ENCODE peak calls at places on chromosomes 7 and 10, in eight cellular contexts. One of them, this sample, is unnamed.
A peak's percentile ranks its signal among the peaks of the same experiment; 100 is the strongest.

GRCh38 chr10:29009464-29009863 is 279.4 kb upstream of the LYZL1 start:
- DNase-seq in AG09309: no peak
- DNase-seq in stomach: no peak
- DNase-seq in HL-60: no peak
- DNase-seq in Calu3: no peak
- DNase-seq in thyroid gland: no peak
- DNase-seq in bronchial epithelial cell: no peak
- DNase-seq in upper lobe of right lung: no peak
- DNase-seq in this sample: no peak

GRCh38 chr10:70943249-70943648 is 54.9 kb upstream of the PCBD1 start:
- DNase-seq in thyroid gland: no peak
- DNase-seq in upper lobe of right lung: no peak
- DNase-seq in Calu3: no peak
- DNase-seq in bronchial epithelial cell: no peak
- DNase-seq in stomach: no peak
- DNase-seq in AG09309: no peak
- DNase-seq in HL-60: no peak
- DNase-seq in this sample: no peak

GRCh38 chr10:73366381-73367298 is 8.0 kb upstream of the CFAP70 start:
- DNase-seq in Calu3: no peak
- DNase-seq in bronchial epithelial cell: no peak
- DNase-seq in AG09309: no peak
- DNase-seq in stomach: no peak
- DNase-seq in upper lobe of right lung: no peak
- DNase-seq in HL-60: no peak
- DNase-seq in thyroid gland: no peak
- DNase-seq in this sample: no peak

GRCh38 chr10:54262726-54263125 is 538.3 kb downstream of the PCDH15 start:
- DNase-seq in upper lobe of right lung: no peak
- DNase-seq in AG09309: no peak
- DNase-seq in stomach: no peak
- DNase-seq in bronchial epithelial cell: no peak
- DNase-seq in HL-60: no peak
- DNase-seq in thyroid gland: no peak
- DNase-seq in Calu3: no peak
- DNase-seq in this sample: no peak

GRCh38 chr7:112556633-112557032 is 75.8 kb downstream of the LSMEM1 start:
- DNase-seq in Calu3: no peak
- DNase-seq in bronchial epithelial cell: peak; percentile 93
- DNase-seq in AG09309: no peak
- DNase-seq in thyroid gland: no peak
- DNase-seq in stomach: no peak
- DNase-seq in HL-60: peak; percentile 62
- DNase-seq in upper lobe of right lung: no peak
- DNase-seq in this sample: no peak

GRCh38 chr7:45584261-45585210 is 10.4 kb downstream of the ADCY1 start:
- DNase-seq in HL-60: no peak
- DNase-seq in AG09309: no peak
- DNase-seq in Calu3: no peak
- DNase-seq in bronchial epithelial cell: no peak
- DNase-seq in stomach: no peak
- DNase-seq in thyroid gland: peak; percentile 40
- DNase-seq in upper lobe of right lung: no peak
- DNase-seq in this sample: no peak

GRCh38 chr7:32941996-32942782 is 15.1 kb upstream of the FKBP9 start:
- DNase-seq in thyroid gland: peak; percentile 70
- DNase-seq in AG09309: no peak
- DNase-seq in HL-60: peak; percentile 73
- DNase-seq in upper lobe of right lung: peak; percentile 92
- DNase-seq in bronchial epithelial cell: peak; percentile 28
- DNase-seq in stomach: peak; percentile 49
- DNase-seq in Calu3: peak; percentile 69
- DNase-seq in this sample: no peak

GRCh38 chr10:61160253-61160652 is 216.3 kb upstream of the RHOBTB1 start:
- DNase-seq in HL-60: no peak
- DNase-seq in thyroid gland: no peak
- DNase-seq in AG09309: no peak
- DNase-seq in stomach: no peak
- DNase-seq in Calu3: no peak
- DNase-seq in upper lobe of right lung: no peak
- DNase-seq in bronchial epithelial cell: no peak
- DNase-seq in this sample: no peak

GRCh38 chr7:76267107-76267834 is 35.2 kb upstream of the HSPB1 start:
- DNase-seq in thyroid gland: no peak
- DNase-seq in upper lobe of right lung: no peak
- DNase-seq in AG09309: no peak
- DNase-seq in stomach: no peak
- DNase-seq in HL-60: no peak
- DNase-seq in Calu3: no peak
- DNase-seq in bronchial epithelial cell: no peak
- DNase-seq in this sample: no peak

GRCh38 chr10:35212856-35213255 is 86.2 kb downstream of the CREM start:
- DNase-seq in thyroid gland: no peak
- DNase-seq in Calu3: no peak
- DNase-seq in bronchial epithelial cell: no peak
- DNase-seq in AG09309: no peak
- DNase-seq in stomach: no peak
- DNase-seq in upper lobe of right lung: no peak
- DNase-seq in HL-60: no peak
- DNase-seq in this sample: no peak

GRCh38 chr10:3043512-3044368 is 23.6 kb upstream of the PFKP start:
- DNase-seq in HL-60: peak; percentile 52
- DNase-seq in thyroid gland: peak; percentile 77
- DNase-seq in stomach: peak; percentile 69
- DNase-seq in bronchial epithelial cell: peak; percentile 63
- DNase-seq in Calu3: peak; percentile 79
- DNase-seq in AG09309: peak; percentile 43
- DNase-seq in upper lobe of right lung: no peak
- DNase-seq in this sample: peak; percentile 34

GRCh38 chr7:39683216-39683845 is 60.0 kb downstream of the RALA start:
- DNase-seq in HL-60: no peak
- DNase-seq in Calu3: no peak
- DNase-seq in thyroid gland: no peak
- DNase-seq in AG09309: no peak
- DNase-seq in stomach: no peak
- DNase-seq in bronchial epithelial cell: peak; percentile 28
- DNase-seq in upper lobe of right lung: no peak
- DNase-seq in this sample: no peak

GRCh38 chr7:39673868-39674267 is 50.5 kb downstream of the RALA start:
- DNase-seq in thyroid gland: no peak
- DNase-seq in bronchial epithelial cell: no peak
- DNase-seq in Calu3: no peak
- DNase-seq in HL-60: no peak
- DNase-seq in AG09309: no peak
- DNase-seq in upper lobe of right lung: no peak
- DNase-seq in stomach: no peak
- DNase-seq in this sample: no peak

GRCh38 chr7:39674391-39674790 is 51.0 kb downstream of the RALA start:
- DNase-seq in thyroid gland: no peak
- DNase-seq in bronchial epithelial cell: no peak
- DNase-seq in AG09309: no peak
- DNase-seq in HL-60: no peak
- DNase-seq in upper lobe of right lung: no peak
- DNase-seq in stomach: no peak
- DNase-seq in Calu3: no peak
- DNase-seq in this sample: no peak

GRCh38 chr7:39682042-39682441 is 58.7 kb downstream of the RALA start:
- DNase-seq in thyroid gland: no peak
- DNase-seq in Calu3: no peak
- DNase-seq in bronchial epithelial cell: no peak
- DNase-seq in stomach: no peak
- DNase-seq in AG09309: no peak
- DNase-seq in HL-60: no peak
- DNase-seq in upper lobe of right lung: no peak
- DNase-seq in this sample: no peak

DNA sequence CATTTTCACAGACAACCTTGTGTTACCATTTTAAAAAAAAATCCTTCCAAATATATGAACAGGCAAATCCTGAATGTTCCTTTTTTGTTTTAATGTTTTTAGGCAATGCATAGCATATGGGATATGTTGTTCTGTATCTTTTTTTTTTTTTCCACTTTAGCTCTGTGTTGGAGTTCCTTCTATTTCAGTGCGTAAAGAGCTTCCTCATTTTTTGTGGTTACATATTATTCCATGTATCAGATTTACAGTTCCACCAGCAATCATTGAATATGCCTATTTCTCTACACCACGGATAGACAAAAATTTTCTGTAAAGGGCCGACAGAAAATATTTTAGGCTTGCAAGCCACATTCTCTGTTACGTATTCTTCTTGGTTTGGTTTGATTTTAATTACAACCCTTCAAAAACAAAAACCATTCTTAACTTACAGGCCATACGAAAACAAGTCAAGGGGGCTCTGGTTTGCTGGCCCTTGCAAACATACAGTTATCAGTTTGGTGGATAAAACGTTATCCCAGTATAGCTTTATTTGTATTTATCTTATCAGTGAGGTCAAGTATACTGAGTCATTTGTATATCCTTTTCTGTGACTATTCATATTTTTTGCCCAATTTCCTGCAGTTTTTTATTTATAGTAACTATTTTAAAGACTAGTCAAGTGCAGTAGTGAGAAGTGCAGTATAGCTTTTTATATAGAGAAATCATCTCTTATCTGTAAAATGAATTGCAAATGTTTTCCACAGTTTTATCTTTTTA is 55.7 kb downstream of the RALA start:
- DNase-seq in upper lobe of right lung: no peak
- DNase-seq in HL-60: no peak
- DNase-seq in thyroid gland: no peak
- DNase-seq in stomach: no peak
- DNase-seq in bronchial epithelial cell: no peak
- DNase-seq in AG09309: no peak
- DNase-seq in Calu3: no peak
- DNase-seq in this sample: no peak
- TF ChIP-seq CTCF in upper lobe of right lung: no peak
- TF ChIP-seq CTCF in HL-60: no peak
- TF ChIP-seq CTCF in thyroid gland: no peak
- TF ChIP-seq CTCF in stomach: no peak
- TF ChIP-seq CTCF in bronchial epithelial cell: no peak
- TF ChIP-seq CTCF in AG09309: no peak
- TF ChIP-seq CTCF in Calu3: no peak
- TF ChIP-seq CTCF in this sample: no peak

GRCh38 chr7:13725591-13725990 is 263.9 kb downstream of the ETV1 start:
- DNase-seq in upper lobe of right lung: no peak
- DNase-seq in thyroid gland: no peak
- DNase-seq in Calu3: no peak
- DNase-seq in HL-60: no peak
- DNase-seq in AG09309: no peak
- DNase-seq in bronchial epithelial cell: no peak
- DNase-seq in stomach: no peak
- DNase-seq in this sample: no peak
- TF ChIP-seq CTCF in upper lobe of right lung: no peak
- TF ChIP-seq CTCF in thyroid gland: peak; percentile 11
- TF ChIP-seq CTCF in Calu3: peak; percentile 43
- TF ChIP-seq CTCF in HL-60: no peak
- TF ChIP-seq CTCF in AG09309: no peak
- TF ChIP-seq CTCF in bronchial epithelial cell: no peak
- TF ChIP-seq CTCF in stomach: no peak
- TF ChIP-seq CTCF in this sample: no peak

DNA sequence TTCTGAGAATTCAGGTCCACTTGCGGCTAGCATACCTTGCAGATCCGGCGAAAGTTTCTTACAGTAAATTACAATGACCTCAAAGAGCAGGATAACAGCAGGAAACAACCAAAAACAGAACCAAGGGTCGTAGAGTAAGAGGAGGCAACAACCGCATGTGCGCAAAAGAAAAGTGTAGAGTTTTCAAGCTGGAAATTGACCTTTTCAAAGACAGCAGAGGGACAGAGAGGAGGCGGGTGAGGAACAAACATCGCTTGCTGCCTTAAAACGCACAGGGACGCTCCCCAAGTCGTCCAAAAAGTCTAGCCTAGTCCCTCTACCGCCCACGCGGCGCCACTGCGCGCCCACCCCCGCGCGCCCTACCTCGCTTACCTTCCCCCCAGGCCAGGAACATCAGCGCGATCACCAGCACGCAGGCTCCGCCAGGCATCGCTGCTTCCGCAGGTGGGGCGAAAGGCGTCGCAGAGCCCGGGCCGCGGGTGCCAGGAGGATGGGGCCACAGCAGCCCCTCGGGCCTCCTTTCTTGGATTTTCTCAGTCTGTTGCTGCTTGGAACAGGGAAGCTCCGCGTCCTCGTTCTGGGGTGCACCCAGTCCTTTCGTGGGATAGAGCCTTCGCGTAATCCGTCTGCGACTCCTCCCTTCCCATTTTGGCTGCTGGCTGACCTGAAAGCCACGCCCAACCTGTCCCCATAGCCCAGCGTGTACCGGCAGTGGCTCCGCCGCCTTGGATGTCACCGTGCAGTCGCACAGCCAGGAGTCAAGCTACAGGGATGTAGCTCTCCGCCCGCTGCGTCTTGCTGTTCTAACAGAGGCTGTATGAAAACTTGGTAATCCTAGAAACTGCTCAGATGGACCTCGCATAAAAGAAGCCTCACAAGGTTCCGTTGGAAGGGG is at the start of gene VWDE:
- DNase-seq in AG09309: no peak
- DNase-seq in bronchial epithelial cell: peak; percentile 30
- DNase-seq in Calu3: peak; percentile 91
- DNase-seq in upper lobe of right lung: peak; percentile 80
- DNase-seq in thyroid gland: peak; percentile 78
- DNase-seq in HL-60: no peak
- DNase-seq in stomach: peak; percentile 44
- DNase-seq in this sample: no peak
- TF ChIP-seq CTCF in AG09309: no peak
- TF ChIP-seq CTCF in bronchial epithelial cell: peak; percentile 9
- TF ChIP-seq CTCF in Calu3: no peak
- TF ChIP-seq CTCF in upper lobe of right lung: no peak
- TF ChIP-seq CTCF in thyroid gland: peak; percentile 17
- TF ChIP-seq CTCF in HL-60: no peak
- TF ChIP-seq CTCF in stomach: no peak
- TF ChIP-seq CTCF in this sample: no peak

GRCh38 chr7:150340875-150341262 is 560 bp downstream of the RARRES2 start:
- DNase-seq in thyroid gland: no peak
- DNase-seq in HL-60: no peak
- DNase-seq in stomach: no peak
- DNase-seq in upper lobe of right lung: peak; percentile 63
- DNase-seq in AG09309: no peak
- DNase-seq in Calu3: no peak
- DNase-seq in bronchial epithelial cell: no peak
- DNase-seq in this sample: no peak

GRCh38 chr7:150339369-150339768 is 2.1 kb downstream of the RARRES2 start:
- DNase-seq in HL-60: no peak
- DNase-seq in thyroid gland: no peak
- DNase-seq in stomach: no peak
- DNase-seq in AG09309: no peak
- DNase-seq in upper lobe of right lung: no peak
- DNase-seq in Calu3: no peak
- DNase-seq in bronchial epithelial cell: no peak
- DNase-seq in this sample: no peak

GRCh38 chr7:150341263-150342118 is at the start of gene RARRES2:
- DNase-seq in HL-60: no peak
- DNase-seq in AG09309: no peak
- DNase-seq in upper lobe of right lung: peak; percentile 73
- DNase-seq in Calu3: no peak
- DNase-seq in stomach: peak; percentile 51
- DNase-seq in bronchial epithelial cell: no peak
- DNase-seq in thyroid gland: peak; percentile 31
- DNase-seq in this sample: no peak

GRCh38 chr7:150342119-150342405 is 633 bp upstream of the RARRES2 start:
- DNase-seq in upper lobe of right lung: peak; percentile 41
- DNase-seq in bronchial epithelial cell: no peak
- DNase-seq in AG09309: no peak
- DNase-seq in HL-60: no peak
- DNase-seq in stomach: no peak
- DNase-seq in Calu3: no peak
- DNase-seq in thyroid gland: no peak
- DNase-seq in this sample: no peak

GRCh38 chr7:150340024-150340749 is 1.2 kb downstream of the RARRES2 start:
- DNase-seq in AG09309: no peak
- DNase-seq in bronchial epithelial cell: no peak
- DNase-seq in upper lobe of right lung: no peak
- DNase-seq in thyroid gland: peak; percentile 63
- DNase-seq in Calu3: peak; percentile 43
- DNase-seq in HL-60: no peak
- DNase-seq in stomach: peak; percentile 55
- DNase-seq in this sample: no peak
- TF ChIP-seq CTCF in AG09309: no peak
- TF ChIP-seq CTCF in bronchial epithelial cell: no peak
- TF ChIP-seq CTCF in upper lobe of right lung: no peak
- TF ChIP-seq CTCF in thyroid gland: no peak
- TF ChIP-seq CTCF in Calu3: no peak
- TF ChIP-seq CTCF in HL-60: no peak
- TF ChIP-seq CTCF in stomach: no peak
- TF ChIP-seq CTCF in this sample: no peak